ENCODE peak calls at places on chromosomes 13 and 19, in seven cellular contexts. One of them, this sample, is unnamed.

GRCh38 chr19:15892012-15892411 is 5.9 kb downstream of the CYP4F2 start:
- DNase-seq in H1: no peak
- DNase-seq in GM12891: no peak
- DNase-seq in SK-N-SH: no peak
- DNase-seq in K562: no peak
- DNase-seq in GM12878: no peak
- DNase-seq in HepG2: no peak
- DNase-seq in this sample: no peak

GRCh38 chr13:44364601-44365000 is 9.0 kb upstream of the SERP2 start:
- DNase-seq in H1: no peak
- DNase-seq in GM12891: no peak
- DNase-seq in SK-N-SH: no peak
- DNase-seq in K562: no peak
- DNase-seq in GM12878: no peak
- DNase-seq in HepG2: peak
- DNase-seq in this sample: no peak

GRCh38 chr19:57829316-57829715 is 783 bp upstream of the ZNF587B start:
- DNase-seq in H1: no peak
- DNase-seq in GM12891: no peak
- DNase-seq in SK-N-SH: no peak
- DNase-seq in K562: no peak
- DNase-seq in GM12878: no peak
- DNase-seq in HepG2: peak
- DNase-seq in this sample: no peak

GRCh38 chr13:73056054-73056962 is 2.5 kb upstream of the KLF5 start:
- DNase-seq in H1: no peak
- DNase-seq in GM12891: no peak
- DNase-seq in SK-N-SH: no peak
- DNase-seq in K562: no peak
- DNase-seq in GM12878: no peak
- DNase-seq in HepG2: peak
- DNase-seq in this sample: no peak

GRCh38 chr13:40181203-40181845 is 485.1 kb downstream of the FOXO1 start:
- DNase-seq in H1: no peak
- DNase-seq in GM12891: no peak
- DNase-seq in SK-N-SH: no peak
- DNase-seq in K562: peak
- DNase-seq in GM12878: no peak
- DNase-seq in HepG2: peak
- DNase-seq in this sample: no peak

GRCh38 chr13:45092668-45093067 is 27.6 kb upstream of the GTF2F2 start:
- DNase-seq in H1: no peak
- DNase-seq in GM12891: no peak
- DNase-seq in SK-N-SH: no peak
- DNase-seq in K562: no peak
- DNase-seq in GM12878: no peak
- DNase-seq in HepG2: no peak
- DNase-seq in this sample: no peak

GRCh38 chr13:72144625-72145024 is 277.6 kb upstream of the DACH1 start:
- DNase-seq in H1: no peak
- DNase-seq in GM12891: no peak
- DNase-seq in SK-N-SH: no peak
- DNase-seq in K562: no peak
- DNase-seq in GM12878: no peak
- DNase-seq in HepG2: no peak
- DNase-seq in this sample: no peak

GRCh38 chr13:100608906-100609305 is 20.3 kb upstream of the GGACT start:
- DNase-seq in H1: no peak
- DNase-seq in GM12891: peak
- DNase-seq in SK-N-SH: no peak
- DNase-seq in K562: peak
- DNase-seq in GM12878: peak
- DNase-seq in HepG2: no peak
- DNase-seq in this sample: peak

GRCh38 chr13:27634791-27635190 is 13.1 kb downstream of the POLR1D start:
- DNase-seq in H1: no peak
- DNase-seq in GM12891: no peak
- DNase-seq in SK-N-SH: no peak
- DNase-seq in K562: no peak
- DNase-seq in GM12878: no peak
- DNase-seq in HepG2: no peak
- DNase-seq in this sample: no peak

GRCh38 chr19:18294467-18294864 is 13.0 kb upstream of the JUND start:
- DNase-seq in H1: no peak
- DNase-seq in GM12891: no peak
- DNase-seq in SK-N-SH: peak
- DNase-seq in K562: no peak
- DNase-seq in GM12878: no peak
- DNase-seq in HepG2: no peak
- DNase-seq in this sample: no peak

GRCh38 chr13:62014299-62014698 is 598.6 kb upstream of the PCDH20 start:
- DNase-seq in H1: no peak
- DNase-seq in GM12891: no peak
- DNase-seq in SK-N-SH: peak
- DNase-seq in K562: no peak
- DNase-seq in GM12878: no peak
- DNase-seq in HepG2: peak
- DNase-seq in this sample: no peak

GRCh38 chr13:59416561-59416960 is 747.2 kb downstream of the DIAPH3 start:
- DNase-seq in H1: no peak
- DNase-seq in GM12891: no peak
- DNase-seq in SK-N-SH: no peak
- DNase-seq in K562: no peak
- DNase-seq in GM12878: no peak
- DNase-seq in HepG2: no peak
- DNase-seq in this sample: no peak

GRCh38 chr13:93023929-93024328 is 202.7 kb upstream of the GPC6 start:
- DNase-seq in H1: no peak
- DNase-seq in GM12891: no peak
- DNase-seq in SK-N-SH: no peak
- DNase-seq in K562: no peak
- DNase-seq in GM12878: no peak
- DNase-seq in HepG2: no peak
- DNase-seq in this sample: no peak

GRCh38 chr13:43303040-43303729 is 279.8 kb downstream of the DNAJC15 start:
- DNase-seq in H1: peak
- DNase-seq in GM12891: peak
- DNase-seq in SK-N-SH: peak
- DNase-seq in K562: no peak
- DNase-seq in GM12878: no peak
- DNase-seq in HepG2: peak
- DNase-seq in this sample: no peak

GRCh38 chr13:23377603-23378002 is 55.9 kb downstream of the SACS start:
- DNase-seq in H1: no peak
- DNase-seq in GM12891: no peak
- DNase-seq in SK-N-SH: no peak
- DNase-seq in K562: no peak
- DNase-seq in GM12878: no peak
- DNase-seq in HepG2: no peak
- DNase-seq in this sample: no peak

GRCh38 chr13:90770334-90770733 is 577.2 kb upstream of the MIR17HG start:
- DNase-seq in H1: no peak
- DNase-seq in GM12891: no peak
- DNase-seq in SK-N-SH: peak
- DNase-seq in K562: no peak
- DNase-seq in GM12878: no peak
- DNase-seq in HepG2: no peak
- DNase-seq in this sample: no peak

GRCh38 chr19:54248016-54248601 is 5.5 kb upstream of the LILRA6 start:
- DNase-seq in H1: no peak
- DNase-seq in GM12891: no peak
- DNase-seq in SK-N-SH: no peak
- DNase-seq in K562: no peak
- DNase-seq in GM12878: no peak
- DNase-seq in HepG2: no peak
- DNase-seq in this sample: no peak

GRCh38 chr19:35773020-35773809 is 2.1 kb upstream of the ARHGAP33 start:
- DNase-seq in H1: no peak
- DNase-seq in GM12891: no peak
- DNase-seq in SK-N-SH: no peak
- DNase-seq in K562: no peak
- DNase-seq in GM12878: no peak
- DNase-seq in HepG2: no peak
- DNase-seq in this sample: no peak

GRCh38 chr19:40165362-40165937 is 25.8 kb upstream of the MAP3K10 start:
- DNase-seq in H1: peak
- DNase-seq in GM12891: peak
- DNase-seq in SK-N-SH: peak
- DNase-seq in K562: peak
- DNase-seq in GM12878: no peak
- DNase-seq in HepG2: peak
- DNase-seq in this sample: peak

GRCh38 chr13:67119481-67119883 is 110.7 kb downstream of the PCDH9 start:
- DNase-seq in H1: no peak
- DNase-seq in GM12891: no peak
- DNase-seq in SK-N-SH: no peak
- DNase-seq in K562: no peak
- DNase-seq in GM12878: no peak
- DNase-seq in HepG2: no peak
- DNase-seq in this sample: no peak

GRCh38 chr13:88345171-88345847 is 674.1 kb downstream of the SLITRK5 start:
- DNase-seq in H1: no peak
- DNase-seq in GM12891: no peak
- DNase-seq in SK-N-SH: peak
- DNase-seq in K562: no peak
- DNase-seq in GM12878: no peak
- DNase-seq in HepG2: no peak
- DNase-seq in this sample: no peak
- TF ChIP-seq TAF1 in H1: no peak
- TF ChIP-seq TAF1 in GM12891: no peak
- TF ChIP-seq TAF1 in SK-N-SH: no peak
- TF ChIP-seq TAF1 in K562: no peak
- TF ChIP-seq TAF1 in GM12878: no peak
- TF ChIP-seq TAF1 in HepG2: no peak
- TF ChIP-seq TAF1 in this sample: no peak

GRCh38 chr19:612941-613340 is 20.4 kb downstream of the POLRMT start:
- DNase-seq in H1: no peak
- DNase-seq in GM12891: no peak
- DNase-seq in SK-N-SH: no peak
- DNase-seq in K562: no peak
- DNase-seq in GM12878: no peak
- DNase-seq in HepG2: no peak
- DNase-seq in this sample: no peak

GRCh38 chr19:611506-611869 is 21.8 kb downstream of the HCN2 start:
- DNase-seq in H1: no peak
- DNase-seq in GM12891: no peak
- DNase-seq in SK-N-SH: no peak
- DNase-seq in K562: no peak
- DNase-seq in GM12878: no peak
- DNase-seq in HepG2: no peak
- DNase-seq in this sample: no peak

GRCh38 chr19:610071-610800 is 20.6 kb downstream of the HCN2 start:
- DNase-seq in H1: no peak
- DNase-seq in GM12891: no peak
- DNase-seq in SK-N-SH: no peak
- DNase-seq in K562: no peak
- DNase-seq in GM12878: no peak
- DNase-seq in HepG2: no peak
- DNase-seq in this sample: no peak

GRCh38 chr19:609001-609340 is 19.3 kb downstream of the HCN2 start:
- DNase-seq in H1: no peak
- DNase-seq in GM12891: no peak
- DNase-seq in SK-N-SH: peak
- DNase-seq in K562: no peak
- DNase-seq in GM12878: no peak
- DNase-seq in HepG2: no peak
- DNase-seq in this sample: no peak

DNA sequence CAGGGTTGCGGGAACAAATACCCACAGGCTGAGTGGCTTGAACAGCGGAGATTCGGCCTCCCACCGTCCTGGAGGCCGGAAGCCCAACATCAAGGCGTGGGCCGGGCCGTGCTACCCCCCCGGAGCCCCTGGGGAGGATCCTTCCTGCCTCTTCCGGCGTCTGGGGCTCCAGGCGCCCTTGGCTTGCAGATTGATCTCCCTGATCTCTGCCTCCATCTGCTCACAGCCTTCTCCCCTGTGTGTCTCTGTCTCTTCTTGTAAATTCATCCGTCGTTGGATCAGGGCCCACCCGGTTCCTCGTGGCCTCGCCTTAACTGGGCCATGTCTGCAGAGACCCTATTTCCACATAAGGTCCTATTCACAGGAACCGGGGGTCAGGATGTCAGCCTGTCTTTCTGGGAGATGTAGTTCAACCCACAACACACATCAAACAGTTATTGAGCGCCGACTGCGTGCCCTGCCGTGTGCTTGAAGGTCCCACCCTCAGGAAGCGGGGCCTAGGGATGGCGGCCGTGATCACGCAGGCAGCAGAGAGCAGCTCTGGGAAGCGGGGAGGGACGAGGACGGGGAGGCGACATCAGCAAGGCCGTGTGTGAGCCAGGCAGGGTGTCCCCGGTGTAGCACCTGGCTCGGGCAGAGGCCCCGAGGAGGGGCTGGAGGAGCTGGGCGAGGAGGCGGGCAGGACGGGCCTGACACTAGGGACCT is 21.3 kb downstream of the HCN2 start:
- DNase-seq in H1: no peak
- DNase-seq in GM12891: peak
- DNase-seq in SK-N-SH: peak
- DNase-seq in K562: peak
- DNase-seq in GM12878: no peak
- DNase-seq in HepG2: no peak
- DNase-seq in this sample: peak
- TF ChIP-seq POLR2AphosphoS5 in H1: no peak
- TF ChIP-seq POLR2AphosphoS5 in GM12891: no peak
- TF ChIP-seq POLR2AphosphoS5 in SK-N-SH: peak
- TF ChIP-seq POLR2AphosphoS5 in K562: no peak
- TF ChIP-seq POLR2AphosphoS5 in GM12878: no peak
- TF ChIP-seq POLR2AphosphoS5 in HepG2: no peak
- TF ChIP-seq POLR2AphosphoS5 in this sample: no peak

GRCh38 chr19:2038284-2039081 is 12.6 kb downstream of the MKNK2 start:
- DNase-seq in H1: no peak
- DNase-seq in GM12891: no peak
- DNase-seq in SK-N-SH: no peak
- DNase-seq in K562: no peak
- DNase-seq in GM12878: no peak
- DNase-seq in HepG2: no peak
- DNase-seq in this sample: no peak
- TF ChIP-seq TAF1 in H1: no peak
- TF ChIP-seq TAF1 in GM12891: no peak
- TF ChIP-seq TAF1 in SK-N-SH: no peak
- TF ChIP-seq TAF1 in K562: no peak
- TF ChIP-seq TAF1 in GM12878: no peak
- TF ChIP-seq TAF1 in HepG2: no peak
- TF ChIP-seq TAF1 in this sample: no peak

GRCh38 chr19:11035441-11036377 is 53.6 kb upstream of the LDLR start:
- DNase-seq in H1: peak
- DNase-seq in GM12891: peak
- DNase-seq in SK-N-SH: peak
- DNase-seq in K562: peak
- DNase-seq in GM12878: peak
- DNase-seq in HepG2: peak
- DNase-seq in this sample: peak
- TF ChIP-seq POLR2AphosphoS5 in H1: no peak
- TF ChIP-seq POLR2AphosphoS5 in GM12891: no peak
- TF ChIP-seq POLR2AphosphoS5 in SK-N-SH: no peak
- TF ChIP-seq POLR2AphosphoS5 in K562: peak
- TF ChIP-seq POLR2AphosphoS5 in GM12878: no peak
- TF ChIP-seq POLR2AphosphoS5 in HepG2: no peak
- TF ChIP-seq POLR2AphosphoS5 in this sample: no peak

GRCh38 chr19:10333758-10334339 is 520 bp upstream of the RAVER1 start:
- DNase-seq in H1: no peak
- DNase-seq in GM12891: no peak
- DNase-seq in SK-N-SH: no peak
- DNase-seq in K562: no peak
- DNase-seq in GM12878: no peak
- DNase-seq in HepG2: no peak
- DNase-seq in this sample: no peak
- TF ChIP-seq TAF1 in H1: no peak
- TF ChIP-seq TAF1 in GM12891: no peak
- TF ChIP-seq TAF1 in SK-N-SH: no peak
- TF ChIP-seq TAF1 in K562: no peak
- TF ChIP-seq TAF1 in GM12878: no peak
- TF ChIP-seq TAF1 in HepG2: no peak
- TF ChIP-seq TAF1 in this sample: no peak

This sample was measured in GM12892.